ENCODE peak calls at places on chromosomes 16 and 17, in four cellular contexts. V is IMR-90, W is H9, X is H1. Y is an unnamed sample.

GRCh38 chr17:56809106-56809819 is 24.5 kb downstream of the C17orf67 start:
- DNase-seq in V (no peak), W (no peak), X (no peak), Y (no peak)

GRCh38 chr17:82943751-82944150 is 103.9 kb upstream of the ZNF750 start:
- DNase-seq in X (no peak), V (no peak), W (no peak), Y (no peak)

GRCh38 chr17:45425125-45425983 is 7.3 kb downstream of the ARHGAP27 start:
- DNase-seq in W (peak; percentile 98), X (peak; percentile 86), V (peak; percentile 74), Y (peak; percentile 98)

GRCh38 chr17:18227635-18228034 is 2.2 kb downstream of the LLGL1 start:
- DNase-seq in W (no peak), V (no peak), X (no peak), Y (no peak)

GRCh38 chr16:81879625-81880024 is 100.5 kb downstream of the PLCG2 start:
- DNase-seq in V (no peak), W (no peak), X (no peak), Y (peak; percentile 19)

GRCh38 chr17:50672831-50673551 is 34.7 kb downstream of the ANKRD40 start:
- DNase-seq in V (no peak), X (no peak), W (no peak), Y (no peak)

GRCh38 chr17:50627782-50628601 is 6.7 kb upstream of the ABCC3 start:
- DNase-seq in W (peak; percentile 76), X (no peak), V (no peak), Y (peak; percentile 70)

GRCh38 chr17:41610965-41611640 is 1.5 kb downstream of the KRT16 start:
- DNase-seq in V (no peak), W (no peak), X (no peak), Y (no peak)

GRCh38 chr16:56425439-56425832 is at the start of gene AMFR:
- DNase-seq in V (peak; percentile 80), W (peak; percentile 66), X (peak; percentile 31), Y (peak; percentile 88)

GRCh38 chr17:82297280-82297803 is 20.1 kb downstream of the CD7 start:
- DNase-seq in X (no peak), V (no peak), W (no peak), Y (no peak)

GRCh38 chr16:62088731-62089410 is 52.6 kb upstream of the CDH8 start:
- DNase-seq in X (no peak), W (no peak), V (no peak), Y (no peak)

DNA sequence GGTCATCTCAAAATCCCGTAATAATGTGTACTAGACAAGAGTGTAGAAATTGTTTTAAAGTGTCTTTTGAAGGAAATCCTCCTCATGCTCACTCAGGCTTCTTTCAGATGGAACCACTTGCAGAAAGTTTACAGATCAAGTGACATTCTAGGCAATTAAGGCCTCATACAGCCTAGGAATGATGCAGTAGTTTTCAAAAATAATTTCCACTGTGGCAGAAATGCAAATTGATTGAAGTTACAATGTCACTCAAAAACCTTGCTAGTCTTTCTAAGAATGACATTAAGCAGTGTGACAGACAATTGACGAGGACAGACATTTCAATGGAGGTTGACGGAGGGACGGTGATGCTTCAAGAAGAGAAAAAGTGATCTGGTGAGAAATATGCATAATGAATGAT is 53.5 kb upstream of the CDH8 start:
- DNase-seq in V (no peak), W (no peak), X (no peak), Y (no peak)
- H4K5ac ChIP-seq in V (no peak overlapping the region), W (no peak overlapping the region), X (no peak overlapping the region), Y (no peak overlapping the region)

GRCh38 chr17:72952220-72952619 is 140.3 kb downstream of the SLC39A11 start:
- DNase-seq in W (peak; percentile 69), V (no peak), X (no peak), Y (peak; percentile 44)

GRCh38 chr17:72954595-72954994 is 137.9 kb downstream of the SLC39A11 start:
- DNase-seq in X (no peak), W (no peak), V (no peak), Y (no peak)

GRCh38 chr17:72950236-72950931 is 142.1 kb downstream of the SLC39A11 start:
- DNase-seq in V (no peak), X (no peak), W (no peak), Y (no peak)

GRCh38 chr17:72953621-72954020 is 138.9 kb downstream of the SLC39A11 start:
- DNase-seq in W (no peak), V (no peak), X (no peak), Y (no peak)

GRCh38 chr17:72952641-72953313 is 139.7 kb downstream of the SLC39A11 start:
- DNase-seq in V (no peak), X (no peak), W (peak; percentile 50), Y (peak; percentile 77)
- H4K8ac ChIP-seq in V (no peak overlapping the region), X (no peak overlapping the region), W (no peak overlapping the region), Y (no peak overlapping the region)

DNA sequence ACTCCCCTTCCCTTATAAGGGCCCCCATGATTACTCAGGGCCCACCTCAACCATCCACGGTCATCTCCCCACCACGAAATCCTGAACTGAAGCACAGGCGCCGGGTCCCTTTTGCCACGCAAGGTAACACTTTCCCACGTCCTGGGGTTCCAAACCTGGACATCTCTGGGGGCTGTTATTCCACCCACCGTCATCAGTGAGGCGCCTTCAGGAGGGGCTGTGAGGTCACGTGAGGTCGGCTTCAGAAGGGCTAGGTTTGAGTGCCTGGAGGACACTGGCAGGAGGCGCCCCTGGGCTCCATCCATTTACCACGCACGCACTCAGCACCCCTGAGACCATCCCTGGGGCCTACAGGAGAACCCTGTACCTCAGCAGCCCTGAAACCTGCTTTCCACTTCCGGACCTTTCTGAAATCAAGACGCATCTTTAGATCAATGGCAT is 4.1 kb downstream of the CD2BP2 start:
- DNase-seq in W (no peak), X (no peak), V (no peak), Y (no peak)
- H4K5ac ChIP-seq in W (no peak overlapping the region), X (no peak overlapping the region), V (no peak overlapping the region), Y (no peak overlapping the region)

GRCh38 chr17:2238432-2239169 is 65.0 kb downstream of the SMG6 start:
- DNase-seq in W (no peak), X (no peak), V (no peak), Y (peak; percentile 37)

GRCh38 chr17:2240541-2240940 is 63.0 kb downstream of the SMG6 start:
- DNase-seq in X (no peak), W (no peak), V (no peak), Y (no peak)

GRCh38 chr17:2239170-2239551 is 64.4 kb downstream of the SMG6 start:
- DNase-seq in X (no peak), W (no peak), V (no peak), Y (no peak)

GRCh38 chr17:2241823-2242222 is 61.8 kb downstream of the SMG6 start:
- DNase-seq in X (no peak), W (no peak), V (peak; percentile 83), Y (no peak)

GRCh38 chr17:2239882-2240430 is 63.6 kb downstream of the SMG6 start:
- DNase-seq in W (no peak), V (peak; percentile 96), X (no peak), Y (peak; percentile 36)
- H4K8ac ChIP-seq in W (no peak overlapping the region), V (no peak overlapping the region), X (no peak overlapping the region), Y (no peak overlapping the region)

DNA sequence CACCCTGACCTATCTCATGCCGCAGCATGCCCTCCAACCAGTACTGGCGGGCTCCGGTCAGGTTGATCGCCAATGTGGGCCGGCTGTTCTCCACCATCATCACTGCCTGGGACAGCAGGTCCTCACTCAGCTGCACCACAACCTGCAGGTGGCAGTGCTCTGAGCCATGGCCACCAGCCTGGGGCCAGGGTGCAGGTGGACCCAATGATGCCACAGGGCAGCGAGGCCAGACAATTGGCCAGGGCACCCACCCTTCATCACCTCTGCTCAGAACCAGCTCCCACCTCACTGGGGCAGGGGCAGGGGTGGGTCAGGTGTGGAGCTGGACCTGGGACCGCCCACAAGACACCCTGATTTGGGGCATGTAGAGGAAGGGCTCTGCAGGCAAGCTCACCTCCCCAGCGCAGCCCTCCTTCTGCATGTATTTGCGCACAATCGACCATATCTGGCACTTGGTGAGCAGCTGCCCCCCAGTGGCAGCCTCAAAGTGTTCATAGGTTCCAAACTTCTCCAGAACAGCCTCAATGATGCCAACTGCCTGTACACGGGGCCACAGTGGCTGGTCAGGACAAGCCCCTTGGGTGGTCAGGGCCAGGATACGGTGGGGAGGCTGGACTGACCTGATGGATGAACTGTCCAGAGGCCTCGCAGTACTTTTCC is 4.2 kb downstream of the MATCAP1 start:
- DNase-seq in V (no peak), W (peak; percentile 63), X (no peak), Y (peak; percentile 29)
- H4K5ac ChIP-seq in V (no peak overlapping the region), W (no peak overlapping the region), X (no peak overlapping the region), Y (no peak overlapping the region)

GRCh38 chr17:80259642-80260535 is 763 bp upstream of the RNF213 start:
- DNase-seq in W (peak; percentile 82), X (no peak), V (peak; percentile 65), Y (peak; percentile 80)
- H4K8ac ChIP-seq in W (no peak overlapping the region), X (peak overlapping the region; percentile 11), V (peak overlapping the region; percentile 47), Y (peak overlapping the region; percentile 67)

DNA sequence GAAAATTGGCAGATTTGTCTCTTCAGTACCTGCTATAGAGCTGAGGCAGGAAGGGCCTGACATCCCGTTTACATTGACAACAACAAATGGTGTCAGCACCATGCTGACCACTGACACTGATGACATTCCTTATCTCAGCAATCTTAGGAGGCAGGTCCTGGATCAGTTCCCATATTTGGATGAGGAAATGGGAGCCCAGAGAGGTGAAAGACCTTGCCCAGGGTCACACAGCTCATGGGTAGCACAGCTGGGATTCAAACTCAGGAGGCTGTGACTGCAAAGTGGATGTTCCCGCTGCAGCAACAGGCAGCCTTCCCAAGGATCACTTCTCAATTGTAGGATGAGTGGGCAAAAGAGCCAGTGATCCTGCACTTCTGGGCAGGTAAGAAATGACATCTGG is 30.5 kb upstream of the CACNG4 start:
- DNase-seq in W (no peak), X (no peak), V (no peak), Y (no peak)
- H4K5ac ChIP-seq in W (no peak overlapping the region), X (no peak overlapping the region), V (no peak overlapping the region), Y (no peak overlapping the region)

GRCh38 chr17:57938061-57938502 is 17.1 kb downstream of the CUEDC1 start:
- DNase-seq in W (no peak), X (no peak), V (no peak), Y (no peak)
- H4K8ac ChIP-seq in W (no peak overlapping the region), X (no peak overlapping the region), V (no peak overlapping the region), Y (no peak overlapping the region)